ENCODE peak calls at places on chromosomes 2 and 18, in nine cellular contexts. One of them, this sample, is unnamed.

GRCh38 chr2:55035716-55036115 is 14.5 kb downstream of the RTN4 start:
- DNase-seq in mammary epithelial cell: no peak
- DNase-seq in tibial artery: no peak
- DNase-seq in aorta: no peak
- DNase-seq in left ventricle myocardium inferior: no peak
- DNase-seq in OCI-LY7: no peak
- DNase-seq in ovary: no peak
- DNase-seq in GM23338: no peak
- DNase-seq in bronchial epithelial cell: no peak
- DNase-seq in this sample: no peak

GRCh38 chr2:62672601-62673000 is 32.9 kb upstream of the EHBP1 start:
- DNase-seq in mammary epithelial cell: no peak
- DNase-seq in tibial artery: no peak
- DNase-seq in aorta: no peak
- DNase-seq in left ventricle myocardium inferior: no peak
- DNase-seq in OCI-LY7: no peak
- DNase-seq in ovary: no peak
- DNase-seq in GM23338: peak; percentile 88
- DNase-seq in bronchial epithelial cell: no peak
- DNase-seq in this sample: no peak

GRCh38 chr2:130901061-130901460 is 64.3 kb downstream of the ARHGEF4 start:
- DNase-seq in mammary epithelial cell: no peak
- DNase-seq in tibial artery: no peak
- DNase-seq in aorta: peak; percentile 59
- DNase-seq in left ventricle myocardium inferior: no peak
- DNase-seq in OCI-LY7: no peak
- DNase-seq in ovary: no peak
- DNase-seq in GM23338: no peak
- DNase-seq in bronchial epithelial cell: no peak
- DNase-seq in this sample: no peak

GRCh38 chr18:45761512-45762114 is 37.6 kb downstream of the SLC14A1 start:
- DNase-seq in mammary epithelial cell: no peak
- DNase-seq in tibial artery: no peak
- DNase-seq in aorta: no peak
- DNase-seq in left ventricle myocardium inferior: no peak
- DNase-seq in OCI-LY7: no peak
- DNase-seq in ovary: no peak
- DNase-seq in GM23338: no peak
- DNase-seq in bronchial epithelial cell: no peak
- DNase-seq in this sample: no peak

GRCh38 chr18:44098551-44099098 is 582.1 kb upstream of the SETBP1 start:
- DNase-seq in mammary epithelial cell: peak; percentile 56
- DNase-seq in tibial artery: no peak
- DNase-seq in aorta: no peak
- DNase-seq in left ventricle myocardium inferior: no peak
- DNase-seq in OCI-LY7: no peak
- DNase-seq in ovary: no peak
- DNase-seq in GM23338: peak; percentile 59
- DNase-seq in bronchial epithelial cell: peak; percentile 30
- DNase-seq in this sample: no peak

GRCh38 chr2:69969991-69970390 is 8.6 kb upstream of the ASPRV1 start:
- DNase-seq in mammary epithelial cell: no peak
- DNase-seq in tibial artery: no peak
- DNase-seq in aorta: peak; percentile 26
- DNase-seq in left ventricle myocardium inferior: no peak
- DNase-seq in OCI-LY7: no peak
- DNase-seq in ovary: no peak
- DNase-seq in GM23338: no peak
- DNase-seq in bronchial epithelial cell: no peak
- DNase-seq in this sample: no peak

GRCh38 chr2:70926042-70926441 is 9.7 kb upstream of the ATP6V1B1 start:
- DNase-seq in mammary epithelial cell: no peak
- DNase-seq in tibial artery: peak; percentile 29
- DNase-seq in aorta: no peak
- DNase-seq in left ventricle myocardium inferior: no peak
- DNase-seq in OCI-LY7: no peak
- DNase-seq in ovary: no peak
- DNase-seq in GM23338: no peak
- DNase-seq in bronchial epithelial cell: no peak
- DNase-seq in this sample: no peak

GRCh38 chr18:37663446-37663845 is 97.8 kb upstream of the CELF4 start:
- DNase-seq in mammary epithelial cell: no peak
- DNase-seq in tibial artery: no peak
- DNase-seq in aorta: no peak
- DNase-seq in left ventricle myocardium inferior: no peak
- DNase-seq in OCI-LY7: no peak
- DNase-seq in ovary: no peak
- DNase-seq in GM23338: no peak
- DNase-seq in bronchial epithelial cell: no peak
- DNase-seq in this sample: no peak

GRCh38 chr18:22452226-22452668 is 34.5 kb upstream of the CTAGE1 start:
- DNase-seq in mammary epithelial cell: no peak
- DNase-seq in tibial artery: no peak
- DNase-seq in aorta: no peak
- DNase-seq in left ventricle myocardium inferior: no peak
- DNase-seq in OCI-LY7: no peak
- DNase-seq in ovary: no peak
- DNase-seq in GM23338: no peak
- DNase-seq in bronchial epithelial cell: no peak
- DNase-seq in this sample: no peak

GRCh38 chr2:165886487-165887146 is 67.0 kb downstream of the TTC21B start:
- DNase-seq in mammary epithelial cell: no peak
- DNase-seq in tibial artery: no peak
- DNase-seq in aorta: no peak
- DNase-seq in left ventricle myocardium inferior: no peak
- DNase-seq in OCI-LY7: peak; percentile 4
- DNase-seq in ovary: no peak
- DNase-seq in GM23338: no peak
- DNase-seq in bronchial epithelial cell: no peak
- DNase-seq in this sample: no peak

GRCh38 chr2:204272089-204272488 is 273.2 kb upstream of the PARD3B start:
- DNase-seq in mammary epithelial cell: no peak
- DNase-seq in tibial artery: no peak
- DNase-seq in aorta: no peak
- DNase-seq in left ventricle myocardium inferior: no peak
- DNase-seq in OCI-LY7: no peak
- DNase-seq in ovary: no peak
- DNase-seq in GM23338: peak; percentile 59
- DNase-seq in bronchial epithelial cell: no peak
- DNase-seq in this sample: no peak

GRCh38 chr18:59918320-59918755 is 18.5 kb downstream of the PMAIP1 start:
- DNase-seq in mammary epithelial cell: peak; percentile 74
- DNase-seq in tibial artery: no peak
- DNase-seq in aorta: no peak
- DNase-seq in left ventricle myocardium inferior: peak; percentile 30
- DNase-seq in OCI-LY7: peak; percentile 41
- DNase-seq in ovary: no peak
- DNase-seq in GM23338: no peak
- DNase-seq in bronchial epithelial cell: peak; percentile 81
- DNase-seq in this sample: peak; percentile 8

GRCh38 chr2:81495556-81495955 is 1191.0 kb upstream of the LRRTM1 start:
- DNase-seq in mammary epithelial cell: no peak
- DNase-seq in tibial artery: no peak
- DNase-seq in aorta: no peak
- DNase-seq in left ventricle myocardium inferior: no peak
- DNase-seq in OCI-LY7: no peak
- DNase-seq in ovary: no peak
- DNase-seq in GM23338: no peak
- DNase-seq in bronchial epithelial cell: peak; percentile 4
- DNase-seq in this sample: no peak

GRCh38 chr2:241329669-241330615 is 14.2 kb downstream of the SEPTIN2 start:
- DNase-seq in mammary epithelial cell: peak; percentile 58
- DNase-seq in tibial artery: no peak
- DNase-seq in aorta: no peak
- DNase-seq in left ventricle myocardium inferior: no peak
- DNase-seq in OCI-LY7: no peak
- DNase-seq in ovary: no peak
- DNase-seq in GM23338: no peak
- DNase-seq in bronchial epithelial cell: peak; percentile 82
- DNase-seq in this sample: no peak
- H3K36me3 ChIP-seq in mammary epithelial cell: peaks cover 18% of the 10 kb centered on the region
- H3K36me3 ChIP-seq in tibial artery: peaks cover 10% of the 10 kb centered on the region
- H3K36me3 ChIP-seq in aorta: no peaks in the 10 kb centered on the region
- H3K36me3 ChIP-seq in left ventricle myocardium inferior: peaks cover 52% of the 10 kb centered on the region
- H3K36me3 ChIP-seq in OCI-LY7: peaks cover 83% of the 10 kb centered on the region
- H3K36me3 ChIP-seq in ovary: no peaks in the 10 kb centered on the region
- H3K36me3 ChIP-seq in GM23338: peaks cover 9% of the 10 kb centered on the region
- H3K36me3 ChIP-seq in bronchial epithelial cell: peaks cover 7% of the 10 kb centered on the region
- H3K36me3 ChIP-seq in this sample: peaks cover 4% of the 10 kb centered on the region

DNA sequence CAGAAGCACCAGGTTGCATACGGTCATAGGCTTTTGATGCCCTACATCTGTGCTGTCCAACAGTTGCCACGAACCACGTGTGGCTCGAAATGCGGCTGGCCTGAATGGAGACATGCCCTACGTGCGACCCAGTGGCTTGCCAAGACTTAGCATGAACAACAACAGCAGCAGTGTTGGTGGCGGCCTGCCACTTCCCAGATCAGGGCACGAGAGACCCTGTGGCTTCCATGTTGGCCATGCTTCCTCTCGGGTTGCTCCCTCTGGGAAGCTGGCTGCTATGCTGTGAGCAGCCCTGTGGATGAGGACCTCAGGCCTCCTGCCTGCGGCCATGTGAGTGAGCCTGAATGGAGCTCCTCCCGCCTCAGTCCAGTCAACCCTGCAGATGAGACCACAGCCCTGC is 212.3 kb downstream of the HDAC4 start:
- DNase-seq in mammary epithelial cell: no peak
- DNase-seq in tibial artery: no peak
- DNase-seq in aorta: peak; percentile 73
- DNase-seq in left ventricle myocardium inferior: peak; percentile 7
- DNase-seq in OCI-LY7: no peak
- DNase-seq in ovary: no peak
- DNase-seq in GM23338: no peak
- DNase-seq in bronchial epithelial cell: no peak
- DNase-seq in this sample: no peak
- H3K36me3 ChIP-seq in mammary epithelial cell: no peaks in the 10 kb centered on the region
- H3K36me3 ChIP-seq in tibial artery: peaks cover 25% of the 10 kb centered on the region
- H3K36me3 ChIP-seq in aorta: peaks cover 1% of the 10 kb centered on the region
- H3K36me3 ChIP-seq in left ventricle myocardium inferior: peaks cover 49% of the 10 kb centered on the region
- H3K36me3 ChIP-seq in OCI-LY7: no peaks in the 10 kb centered on the region
- H3K36me3 ChIP-seq in ovary: no peaks in the 10 kb centered on the region
- H3K36me3 ChIP-seq in GM23338: peaks cover 6% of the 10 kb centered on the region
- H3K36me3 ChIP-seq in bronchial epithelial cell: peaks cover 2% of the 10 kb centered on the region
- H3K36me3 ChIP-seq in this sample: peaks cover 14% of the 10 kb centered on the region

GRCh38 chr2:215422676-215423075 is 13.2 kb downstream of the FN1 start:
- DNase-seq in mammary epithelial cell: no peak
- DNase-seq in tibial artery: no peak
- DNase-seq in aorta: no peak
- DNase-seq in left ventricle myocardium inferior: no peak
- DNase-seq in OCI-LY7: no peak
- DNase-seq in ovary: no peak
- DNase-seq in GM23338: no peak
- DNase-seq in bronchial epithelial cell: no peak
- DNase-seq in this sample: no peak

GRCh38 chr2:215419769-215420470 is 15.9 kb downstream of the FN1 start:
- DNase-seq in mammary epithelial cell: no peak
- DNase-seq in tibial artery: no peak
- DNase-seq in aorta: no peak
- DNase-seq in left ventricle myocardium inferior: no peak
- DNase-seq in OCI-LY7: no peak
- DNase-seq in ovary: no peak
- DNase-seq in GM23338: no peak
- DNase-seq in bronchial epithelial cell: no peak
- DNase-seq in this sample: no peak

GRCh38 chr2:215419113-215419512 is 16.8 kb downstream of the FN1 start:
- DNase-seq in mammary epithelial cell: no peak
- DNase-seq in tibial artery: no peak
- DNase-seq in aorta: no peak
- DNase-seq in left ventricle myocardium inferior: no peak
- DNase-seq in OCI-LY7: no peak
- DNase-seq in ovary: no peak
- DNase-seq in GM23338: no peak
- DNase-seq in bronchial epithelial cell: no peak
- DNase-seq in this sample: no peak

GRCh38 chr2:215421859-215422461 is 13.9 kb downstream of the FN1 start:
- DNase-seq in mammary epithelial cell: no peak
- DNase-seq in tibial artery: no peak
- DNase-seq in aorta: no peak
- DNase-seq in left ventricle myocardium inferior: no peak
- DNase-seq in OCI-LY7: no peak
- DNase-seq in ovary: no peak
- DNase-seq in GM23338: no peak
- DNase-seq in bronchial epithelial cell: no peak
- DNase-seq in this sample: no peak

GRCh38 chr2:215420471-215420935 is 15.4 kb downstream of the FN1 start:
- DNase-seq in mammary epithelial cell: no peak
- DNase-seq in tibial artery: no peak
- DNase-seq in aorta: no peak
- DNase-seq in left ventricle myocardium inferior: no peak
- DNase-seq in OCI-LY7: no peak
- DNase-seq in ovary: no peak
- DNase-seq in GM23338: no peak
- DNase-seq in bronchial epithelial cell: no peak
- DNase-seq in this sample: no peak
- H3K36me3 ChIP-seq in mammary epithelial cell: peaks cover 87% of the 10 kb centered on the region
- H3K36me3 ChIP-seq in tibial artery: peaks cover 82% of the 10 kb centered on the region
- H3K36me3 ChIP-seq in aorta: peaks cover 22% of the 10 kb centered on the region
- H3K36me3 ChIP-seq in left ventricle myocardium inferior: peaks cover 80% of the 10 kb centered on the region
- H3K36me3 ChIP-seq in OCI-LY7: no peaks in the 10 kb centered on the region
- H3K36me3 ChIP-seq in ovary: no peaks in the 10 kb centered on the region
- H3K36me3 ChIP-seq in GM23338: peaks cover 41% of the 10 kb centered on the region
- H3K36me3 ChIP-seq in bronchial epithelial cell: peaks cover 3% of the 10 kb centered on the region
- H3K36me3 ChIP-seq in this sample: no peaks in the 10 kb centered on the region

GRCh38 chr2:74216642-74217041 is 18.2 kb downstream of the MTHFD2 start:
- DNase-seq in mammary epithelial cell: no peak
- DNase-seq in tibial artery: no peak
- DNase-seq in aorta: no peak
- DNase-seq in left ventricle myocardium inferior: no peak
- DNase-seq in OCI-LY7: no peak
- DNase-seq in ovary: no peak
- DNase-seq in GM23338: no peak
- DNase-seq in bronchial epithelial cell: no peak
- DNase-seq in this sample: no peak

DNA sequence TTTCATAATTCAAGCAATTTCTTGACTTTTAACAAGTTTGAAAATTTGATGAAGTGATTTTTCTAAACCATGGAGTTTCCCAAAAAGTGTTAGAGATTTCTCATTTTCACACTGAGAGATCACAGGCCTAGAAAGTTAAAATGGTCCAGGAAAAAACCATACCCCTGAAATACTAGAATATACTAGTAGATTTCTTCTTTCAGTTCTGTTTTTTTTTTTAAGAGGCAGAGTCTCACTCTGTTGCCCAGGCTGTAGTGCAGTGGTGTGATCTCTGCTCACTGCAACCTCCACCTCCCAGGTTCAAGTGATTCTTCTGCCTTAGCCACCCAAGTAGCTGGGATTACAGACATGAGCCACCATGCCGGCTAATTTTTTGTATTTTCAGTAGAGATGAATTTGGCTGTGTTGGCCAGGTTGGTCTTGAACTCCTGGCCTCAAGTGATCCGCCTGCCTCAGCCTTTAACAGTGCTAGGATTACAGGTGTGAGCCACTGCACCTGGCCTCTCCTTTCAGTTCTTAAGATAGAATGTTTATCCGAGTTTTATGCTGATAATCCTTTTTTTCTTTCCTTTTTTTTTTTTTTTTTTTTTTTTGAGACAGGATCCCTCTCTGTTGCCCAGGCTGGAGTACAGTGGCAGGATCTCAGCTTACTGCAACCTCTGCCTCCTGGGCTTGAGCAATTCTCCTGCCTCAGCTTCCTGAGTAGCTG is 14.4 kb downstream of the MTHFD2 start:
- DNase-seq in mammary epithelial cell: no peak
- DNase-seq in tibial artery: no peak
- DNase-seq in aorta: no peak
- DNase-seq in left ventricle myocardium inferior: no peak
- DNase-seq in OCI-LY7: no peak
- DNase-seq in ovary: no peak
- DNase-seq in GM23338: no peak
- DNase-seq in bronchial epithelial cell: no peak
- DNase-seq in this sample: no peak
- H3K36me3 ChIP-seq in mammary epithelial cell: peaks cover 69% of the 10 kb centered on the region
- H3K36me3 ChIP-seq in tibial artery: peaks cover 84% of the 10 kb centered on the region
- H3K36me3 ChIP-seq in aorta: peaks cover 7% of the 10 kb centered on the region
- H3K36me3 ChIP-seq in left ventricle myocardium inferior: peaks cover 86% of the 10 kb centered on the region
- H3K36me3 ChIP-seq in OCI-LY7: peaks cover 99% of the 10 kb centered on the region
- H3K36me3 ChIP-seq in ovary: no peaks in the 10 kb centered on the region
- H3K36me3 ChIP-seq in GM23338: peaks cover 96% of the 10 kb centered on the region
- H3K36me3 ChIP-seq in bronchial epithelial cell: peaks cover 38% of the 10 kb centered on the region
- H3K36me3 ChIP-seq in this sample: peaks cover 3% of the 10 kb centered on the region